ENCODE peak calls at places on chromosomes 6 and 20, in six cellular contexts. One of them, this sample, is unnamed.

GRCh38 chr20:35311409-35311808 is 19.2 kb upstream of the FAM83C start:
- DNase-seq in heart left ventricle: no peak
- DNase-seq in breast epithelium: no peak
- DNase-seq in cardiac fibroblast: peak
- DNase-seq in kidney epithelial cell: peak
- DNase-seq in mammary epithelial cell: peak
- DNase-seq in this sample: peak

GRCh38 chr20:33666293-33667244 is at the start of gene ACTL10:
- DNase-seq in mammary epithelial cell: peak
- DNase-seq in heart left ventricle: peak
- DNase-seq in cardiac fibroblast: peak
- DNase-seq in kidney epithelial cell: peak
- DNase-seq in breast epithelium: peak
- DNase-seq in this sample: peak

GRCh38 chr20:19886666-19887288 is 128.7 kb downstream of the RIN2 start:
- DNase-seq in heart left ventricle: no peak
- DNase-seq in breast epithelium: no peak
- DNase-seq in mammary epithelial cell: peak
- DNase-seq in cardiac fibroblast: peak
- DNase-seq in kidney epithelial cell: no peak
- DNase-seq in this sample: peak

GRCh38 chr6:41039060-41039998 is at the start of gene UNC5CL:
- DNase-seq in breast epithelium: no peak
- DNase-seq in kidney epithelial cell: no peak
- DNase-seq in mammary epithelial cell: peak
- DNase-seq in cardiac fibroblast: peak
- DNase-seq in heart left ventricle: no peak
- DNase-seq in this sample: peak

GRCh38 chr6:157514659-157515496 is 133.9 kb downstream of the ZDHHC14 start:
- DNase-seq in mammary epithelial cell: peak
- DNase-seq in cardiac fibroblast: peak
- DNase-seq in heart left ventricle: no peak
- DNase-seq in breast epithelium: no peak
- DNase-seq in kidney epithelial cell: peak
- DNase-seq in this sample: peak

GRCh38 chr6:162005375-162005774 is 722.2 kb downstream of the PRKN start:
- DNase-seq in heart left ventricle: no peak
- DNase-seq in kidney epithelial cell: no peak
- DNase-seq in cardiac fibroblast: no peak
- DNase-seq in breast epithelium: no peak
- DNase-seq in mammary epithelial cell: no peak
- DNase-seq in this sample: no peak

GRCh38 chr20:44576297-44576696 is 6.1 kb upstream of the PKIG start:
- DNase-seq in cardiac fibroblast: peak
- DNase-seq in heart left ventricle: no peak
- DNase-seq in mammary epithelial cell: no peak
- DNase-seq in breast epithelium: no peak
- DNase-seq in kidney epithelial cell: no peak
- DNase-seq in this sample: peak

GRCh38 chr6:7311920-7312615 is 931 bp downstream of the SSR1 start:
- DNase-seq in heart left ventricle: no peak
- DNase-seq in kidney epithelial cell: no peak
- DNase-seq in mammary epithelial cell: peak
- DNase-seq in cardiac fibroblast: peak
- DNase-seq in breast epithelium: no peak
- DNase-seq in this sample: peak

GRCh38 chr6:48200874-48201273 is 89.9 kb upstream of the PTCHD4 start:
- DNase-seq in breast epithelium: no peak
- DNase-seq in mammary epithelial cell: no peak
- DNase-seq in heart left ventricle: no peak
- DNase-seq in kidney epithelial cell: no peak
- DNase-seq in cardiac fibroblast: no peak
- DNase-seq in this sample: no peak

GRCh38 chr6:93827728-93828127 is 408.4 kb upstream of the EPHA7 start:
- DNase-seq in mammary epithelial cell: no peak
- DNase-seq in cardiac fibroblast: no peak
- DNase-seq in kidney epithelial cell: no peak
- DNase-seq in heart left ventricle: no peak
- DNase-seq in breast epithelium: no peak
- DNase-seq in this sample: no peak

GRCh38 chr6:48844696-48845095 is 618.4 kb downstream of the MMUT start:
- DNase-seq in kidney epithelial cell: no peak
- DNase-seq in heart left ventricle: no peak
- DNase-seq in cardiac fibroblast: no peak
- DNase-seq in mammary epithelial cell: peak
- DNase-seq in breast epithelium: no peak
- DNase-seq in this sample: peak

GRCh38 chr6:170208651-170209353 is 82.1 kb downstream of the DLL1 start:
- DNase-seq in heart left ventricle: peak
- DNase-seq in mammary epithelial cell: no peak
- DNase-seq in breast epithelium: no peak
- DNase-seq in cardiac fibroblast: no peak
- DNase-seq in kidney epithelial cell: no peak
- DNase-seq in this sample: no peak

GRCh38 chr6:123745877-123746276 is 57.8 kb upstream of the NKAIN2 start:
- DNase-seq in breast epithelium: no peak
- DNase-seq in kidney epithelial cell: peak
- DNase-seq in mammary epithelial cell: peak
- DNase-seq in cardiac fibroblast: peak
- DNase-seq in heart left ventricle: no peak
- DNase-seq in this sample: peak
- H3K4me3 ChIP-seq in breast epithelium: no peak
- H3K4me3 ChIP-seq in kidney epithelial cell: no peak
- H3K4me3 ChIP-seq in mammary epithelial cell: no peak
- H3K4me3 ChIP-seq in cardiac fibroblast: no peak
- H3K4me3 ChIP-seq in heart left ventricle: no peak
- H3K4me3 ChIP-seq in this sample: no peak

GRCh38 chr6:155530219-155530834 is 74.7 kb upstream of the NOX3 start:
- DNase-seq in mammary epithelial cell: peak
- DNase-seq in kidney epithelial cell: no peak
- DNase-seq in breast epithelium: no peak
- DNase-seq in cardiac fibroblast: peak
- DNase-seq in heart left ventricle: no peak
- DNase-seq in this sample: peak
- TF ChIP-seq CTCF in mammary epithelial cell: peak
- TF ChIP-seq CTCF in kidney epithelial cell: peak
- TF ChIP-seq CTCF in breast epithelium: peak
- TF ChIP-seq CTCF in cardiac fibroblast: peak
- TF ChIP-seq CTCF in heart left ventricle: peak
- TF ChIP-seq CTCF in this sample: peak

GRCh38 chr6:167797079-167797870 is 29.4 kb upstream of the AFDN start:
- DNase-seq in heart left ventricle: no peak
- DNase-seq in cardiac fibroblast: no peak
- DNase-seq in mammary epithelial cell: no peak
- DNase-seq in breast epithelium: no peak
- DNase-seq in kidney epithelial cell: no peak
- DNase-seq in this sample: no peak
- H3K4me3 ChIP-seq in heart left ventricle: no peak
- H3K4me3 ChIP-seq in cardiac fibroblast: peak
- H3K4me3 ChIP-seq in mammary epithelial cell: no peak
- H3K4me3 ChIP-seq in breast epithelium: peak
- H3K4me3 ChIP-seq in kidney epithelial cell: no peak
- H3K4me3 ChIP-seq in this sample: no peak

GRCh38 chr6:19205076-19205475 is 632.1 kb upstream of the ID4 start:
- DNase-seq in mammary epithelial cell: no peak
- DNase-seq in kidney epithelial cell: no peak
- DNase-seq in breast epithelium: no peak
- DNase-seq in cardiac fibroblast: no peak
- DNase-seq in heart left ventricle: no peak
- DNase-seq in this sample: no peak

GRCh38 chr6:19214231-19214630 is 622.9 kb upstream of the ID4 start:
- DNase-seq in kidney epithelial cell: no peak
- DNase-seq in breast epithelium: no peak
- DNase-seq in mammary epithelial cell: no peak
- DNase-seq in cardiac fibroblast: no peak
- DNase-seq in heart left ventricle: no peak
- DNase-seq in this sample: no peak

GRCh38 chr6:19209202-19209601 is 628.0 kb upstream of the ID4 start:
- DNase-seq in mammary epithelial cell: peak
- DNase-seq in cardiac fibroblast: peak
- DNase-seq in breast epithelium: no peak
- DNase-seq in kidney epithelial cell: no peak
- DNase-seq in heart left ventricle: no peak
- DNase-seq in this sample: peak

DNA sequence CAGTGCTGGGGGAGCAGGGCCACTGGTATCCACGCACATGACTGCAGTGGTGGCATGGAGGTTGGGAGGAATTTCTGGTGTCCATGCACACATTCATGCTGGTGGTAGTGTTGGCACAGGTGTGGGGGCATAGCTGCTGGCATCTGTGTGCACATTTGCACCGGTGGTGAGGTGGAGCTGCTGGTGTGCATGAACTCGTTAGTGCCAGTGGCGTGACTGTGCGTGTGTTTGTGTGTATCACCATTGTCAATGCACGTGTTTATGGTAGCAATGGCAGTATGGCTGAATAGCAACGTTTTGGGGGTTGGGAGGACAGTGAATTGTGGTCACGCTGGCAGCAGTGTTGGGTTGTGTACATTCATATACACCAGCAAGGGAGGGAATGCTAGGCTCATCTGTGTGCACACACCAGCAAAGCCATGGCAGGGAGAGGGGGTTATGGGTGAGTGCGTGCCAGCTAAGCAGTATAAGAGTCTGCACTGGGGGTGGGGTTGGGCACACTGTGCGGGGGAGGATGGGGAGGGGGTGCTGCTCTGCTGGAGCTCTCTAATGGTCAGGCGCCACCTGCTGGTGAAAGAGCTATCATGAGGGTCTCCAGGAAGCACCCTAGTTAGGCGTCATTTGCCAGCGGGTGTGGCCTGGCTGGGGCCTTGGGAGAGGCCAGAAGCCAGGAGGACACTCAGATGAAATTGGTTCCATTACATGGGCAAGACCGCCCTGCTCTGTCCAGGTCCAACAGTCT is 626.1 kb upstream of the ID4 start:
- DNase-seq in cardiac fibroblast: no peak
- DNase-seq in mammary epithelial cell: no peak
- DNase-seq in heart left ventricle: peak
- DNase-seq in breast epithelium: no peak
- DNase-seq in kidney epithelial cell: no peak
- DNase-seq in this sample: no peak
- TF ChIP-seq CTCF in cardiac fibroblast: no peak
- TF ChIP-seq CTCF in mammary epithelial cell: no peak
- TF ChIP-seq CTCF in heart left ventricle: peak
- TF ChIP-seq CTCF in breast epithelium: no peak
- TF ChIP-seq CTCF in kidney epithelial cell: peak
- TF ChIP-seq CTCF in this sample: no peak

GRCh38 chr6:142845624-142846458 is 99.1 kb downstream of the HIVEP2 start:
- DNase-seq in kidney epithelial cell: peak
- DNase-seq in breast epithelium: peak
- DNase-seq in cardiac fibroblast: peak
- DNase-seq in mammary epithelial cell: peak
- DNase-seq in heart left ventricle: peak
- DNase-seq in this sample: peak
- H3K4me3 ChIP-seq in kidney epithelial cell: peak
- H3K4me3 ChIP-seq in breast epithelium: peak
- H3K4me3 ChIP-seq in cardiac fibroblast: peak
- H3K4me3 ChIP-seq in mammary epithelial cell: peak
- H3K4me3 ChIP-seq in heart left ventricle: peak
- H3K4me3 ChIP-seq in this sample: peak

DNA sequence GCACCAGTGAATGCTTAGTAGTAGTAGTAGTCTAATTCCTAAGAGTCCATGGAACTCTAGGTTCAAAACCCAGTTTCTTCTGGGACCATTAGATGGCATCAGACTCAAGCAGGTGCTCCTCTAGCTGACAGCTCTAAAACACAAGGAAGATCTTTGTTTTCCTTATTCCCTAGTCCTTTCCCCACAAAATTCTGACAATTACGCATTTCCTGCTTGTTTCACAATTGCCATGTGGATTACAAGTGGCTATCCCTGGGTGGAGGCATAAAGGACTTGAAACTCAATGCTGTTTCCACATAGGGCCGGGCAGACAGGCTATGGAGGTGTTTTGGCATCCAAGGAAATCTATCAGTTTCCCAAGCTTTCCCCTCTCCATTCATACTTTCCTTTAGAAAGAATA is 9.2 kb upstream of the HLA-DOB start:
- DNase-seq in heart left ventricle: no peak
- DNase-seq in kidney epithelial cell: no peak
- DNase-seq in mammary epithelial cell: peak
- DNase-seq in cardiac fibroblast: peak
- DNase-seq in breast epithelium: no peak
- DNase-seq in this sample: peak
- TF ChIP-seq CTCF in heart left ventricle: peak
- TF ChIP-seq CTCF in kidney epithelial cell: peak
- TF ChIP-seq CTCF in mammary epithelial cell: peak
- TF ChIP-seq CTCF in cardiac fibroblast: peak
- TF ChIP-seq CTCF in breast epithelium: peak
- TF ChIP-seq CTCF in this sample: peak

GRCh38 chr6:151242420-151242841 is 2.7 kb downstream of the AKAP12 start:
- DNase-seq in breast epithelium: no peak
- DNase-seq in kidney epithelial cell: peak
- DNase-seq in cardiac fibroblast: peak
- DNase-seq in mammary epithelial cell: no peak
- DNase-seq in heart left ventricle: no peak
- DNase-seq in this sample: no peak
- H3K4me3 ChIP-seq in breast epithelium: no peak
- H3K4me3 ChIP-seq in kidney epithelial cell: peak
- H3K4me3 ChIP-seq in cardiac fibroblast: peak
- H3K4me3 ChIP-seq in mammary epithelial cell: no peak
- H3K4me3 ChIP-seq in heart left ventricle: no peak
- H3K4me3 ChIP-seq in this sample: no peak

GRCh38 chr6:39696986-39697788 is 28.0 kb downstream of the KIF6 start:
- DNase-seq in kidney epithelial cell: no peak
- DNase-seq in cardiac fibroblast: no peak
- DNase-seq in heart left ventricle: no peak
- DNase-seq in mammary epithelial cell: no peak
- DNase-seq in breast epithelium: no peak
- DNase-seq in this sample: no peak
- TF ChIP-seq CTCF in kidney epithelial cell: no peak
- TF ChIP-seq CTCF in cardiac fibroblast: no peak
- TF ChIP-seq CTCF in heart left ventricle: no peak
- TF ChIP-seq CTCF in mammary epithelial cell: no peak
- TF ChIP-seq CTCF in breast epithelium: no peak
- TF ChIP-seq CTCF in this sample: no peak

GRCh38 chr20:46811328-46812084 is 83.1 kb upstream of the EYA2 start:
- DNase-seq in kidney epithelial cell: no peak
- DNase-seq in heart left ventricle: no peak
- DNase-seq in breast epithelium: no peak
- DNase-seq in mammary epithelial cell: no peak
- DNase-seq in cardiac fibroblast: no peak
- DNase-seq in this sample: peak
- H3K4me3 ChIP-seq in kidney epithelial cell: peak
- H3K4me3 ChIP-seq in heart left ventricle: no peak
- H3K4me3 ChIP-seq in breast epithelium: peak
- H3K4me3 ChIP-seq in mammary epithelial cell: no peak
- H3K4me3 ChIP-seq in cardiac fibroblast: no peak
- H3K4me3 ChIP-seq in this sample: peak

GRCh38 chr20:45892049-45892816 is 1.1 kb downstream of the CTSA start:
- DNase-seq in breast epithelium: no peak
- DNase-seq in kidney epithelial cell: no peak
- DNase-seq in heart left ventricle: no peak
- DNase-seq in cardiac fibroblast: peak
- DNase-seq in mammary epithelial cell: peak
- DNase-seq in this sample: peak
- TF ChIP-seq CTCF in breast epithelium: no peak
- TF ChIP-seq CTCF in kidney epithelial cell: peak
- TF ChIP-seq CTCF in heart left ventricle: no peak
- TF ChIP-seq CTCF in cardiac fibroblast: peak
- TF ChIP-seq CTCF in mammary epithelial cell: no peak
- TF ChIP-seq CTCF in this sample: peak